ENCODE peak calls at places on chromosome 17, in ten cellular contexts. P, Z, T, D, X, M, V, U, H and N are unnamed samples.

GRCh38 chr17:49363251-49363650 is 1.2 kb upstream of the ZNF652 start:
- DNase-seq in U (no peak), Z (no peak), X (no peak), P (no peak), V (no peak), D (no peak), M (no peak), H (no peak), T (no peak), N (no peak)

GRCh38 chr17:70120420-70120819 is 45.4 kb downstream of the KCNJ16 start:
- DNase-seq in X (no peak), V (no peak), P (no peak), Z (no peak), M (no peak), H (no peak), U (no peak), D (no peak), T (no peak), N (no peak)

GRCh38 chr17:59716427-59716826 is 9.0 kb downstream of the VMP1 start:
- DNase-seq in V (no peak), H (no peak), T (no peak), U (no peak), Z (no peak), P (no peak), X (no peak), M (no peak), D (no peak), N (no peak)

GRCh38 chr17:34581446-34582184 is 2.2 kb downstream of the TMEM132E start:
- DNase-seq in P (no peak), U (no peak), D (no peak), H (no peak), V (no peak), Z (no peak), X (no peak), M (no peak), T (no peak), N (no peak)

GRCh38 chr17:74610108-74610507 is 13.4 kb downstream of the CD300E start:
- DNase-seq in M (no peak), Z (no peak), H (no peak), U (no peak), T (no peak), D (no peak), V (no peak), P (no peak), X (no peak), N (no peak)

GRCh38 chr17:18229771-18230170 is 4.3 kb downstream of the LLGL1 start:
- DNase-seq in U (no peak), D (no peak), H (no peak), X (no peak), P (no peak), Z (no peak), V (no peak), M (no peak), T (no peak), N (no peak)

GRCh38 chr17:74408830-74409229 is 23.1 kb upstream of the GPRC5C start:
- DNase-seq in H (no peak), X (no peak), P (no peak), V (peak; percentile 83), U (no peak), T (no peak), Z (no peak), D (no peak), M (no peak), N (peak; percentile 90)

GRCh38 chr17:3512512-3513171 is 36.8 kb downstream of the ASPA start:
- DNase-seq in X (no peak), V (no peak), T (peak; percentile 15), Z (no peak), M (peak; percentile 90), U (no peak), P (no peak), H (peak; percentile 90), D (peak; percentile 74), N (no peak)

GRCh38 chr17:20197527-20197926 is 188.4 kb downstream of the SPECC1 start:
- DNase-seq in Z (no peak), T (no peak), M (no peak), P (no peak), H (no peak), D (no peak), V (no peak), U (no peak), X (no peak), N (no peak)

GRCh38 chr17:55540414-55541091 is 29.3 kb upstream of the SMIM36 start:
- DNase-seq in T (no peak), H (peak; percentile 40), P (no peak), M (peak; percentile 17), U (peak; percentile 11), Z (no peak), V (no peak), X (no peak), D (no peak), N (no peak)

GRCh38 chr17:81315170-81315884 is 20.2 kb upstream of the SLC38A10 start:
- DNase-seq in V (no peak), U (no peak), H (no peak), P (no peak), T (no peak), D (no peak), Z (no peak), X (no peak), M (no peak), N (no peak)

GRCh38 chr17:83126275-83126930 is 47.0 kb downstream of the METRNL start:
- DNase-seq in X (no peak), U (no peak), M (no peak), H (no peak), V (no peak), T (no peak), P (no peak), D (no peak), Z (no peak), N (no peak)

GRCh38 chr17:9290226-9290613 is 268.9 kb downstream of the NTN1 start:
- DNase-seq in D (no peak), P (no peak), H (no peak), X (no peak), U (no peak), M (no peak), T (no peak), V (no peak), Z (no peak), N (no peak)

GRCh38 chr17:37481001-37481665 is 8.6 kb upstream of the DUSP14 start:
- DNase-seq in D (no peak), V (no peak), T (no peak), H (no peak), U (no peak), P (no peak), Z (no peak), X (no peak), M (no peak), N (no peak)

GRCh38 chr17:1590031-1590746 is 27.6 kb upstream of the PITPNA start:
- DNase-seq in M (peak; percentile 78), X (peak; percentile 76), D (peak; percentile 97), P (no peak), V (no peak), H (peak; percentile 77), Z (peak; percentile 96), T (peak; percentile 68), U (peak; percentile 96), N (peak; percentile 65)

GRCh38 chr17:27259356-27259755 is 34.6 kb upstream of the WSB1 start:
- DNase-seq in U (no peak), V (no peak), X (no peak), M (no peak), T (no peak), Z (no peak), D (no peak), H (no peak), P (no peak), N (no peak)

GRCh38 chr17:69574257-69575197 is 160.0 kb downstream of the MAP2K6 start:
- DNase-seq in M (peak; percentile 79), U (no peak), Z (no peak), V (no peak), H (peak; percentile 56), D (no peak), P (peak; percentile 35), T (peak; percentile 61), X (no peak), N (peak; percentile 67)

GRCh38 chr17:6376901-6377300 is 58.0 kb downstream of the AIPL1 start:
- DNase-seq in D (no peak), V (no peak), Z (no peak), H (no peak), T (no peak), M (no peak), P (no peak), U (no peak), X (no peak), N (no peak)

GRCh38 chr17:7004398-7005253 is 7.8 kb upstream of the RNASEK start:
- DNase-seq in Z (no peak), U (peak; percentile 52), P (no peak), M (peak; percentile 64), H (peak; percentile 62), D (peak; percentile 63), X (no peak), V (peak; percentile 48), T (no peak), N (no peak)

GRCh38 chr17:27651411-27652345 is 20.7 kb downstream of the LGALS9 start:
- DNase-seq in U (no peak), V (peak; percentile 4), H (peak; percentile 58), P (no peak), T (no peak), M (peak; percentile 43), Z (no peak), X (no peak), D (peak; percentile 24), N (peak; percentile 13)

GRCh38 chr17:14813649-14814048 is 451.5 kb downstream of the PMP22 start:
- DNase-seq in P (no peak), X (no peak), U (no peak), H (peak; percentile 22), V (no peak), D (no peak), M (no peak), T (no peak), Z (no peak), N (no peak)

GRCh38 chr17:50396261-50397110 is 837 bp downstream of the LRRC59 start:
- DNase-seq in Z (peak; percentile 57), H (peak; percentile 73), D (peak; percentile 73), M (peak; percentile 81), X (peak; percentile 76), U (peak; percentile 70), T (no peak), P (peak; percentile 21), V (no peak), N (peak; percentile 66)

GRCh38 chr17:35736236-35736635 is 4.8 kb downstream of the RASL10B start:
- DNase-seq in U (no peak), Z (no peak), H (no peak), V (no peak), X (no peak), D (no peak), T (no peak), M (no peak), P (no peak), N (no peak)

GRCh38 chr17:37787055-37787720 is 42.3 kb upstream of the HNF1B start:
- DNase-seq in T (no peak), V (no peak), D (no peak), M (peak; percentile 10), H (peak; percentile 42), X (peak; percentile 88), P (no peak), Z (no peak), U (peak; percentile 57), N (no peak)

GRCh38 chr17:55056530-55056929 is 88.0 kb downstream of the STXBP4 start:
- DNase-seq in V (peak; percentile 56), D (no peak), Z (no peak), P (no peak), H (no peak), X (no peak), M (no peak), T (no peak), U (peak; percentile 21), N (no peak)

GRCh38 chr17:55432358-55433028 is 10.9 kb upstream of the MMD start:
- DNase-seq in M (no peak), Z (no peak), D (no peak), X (no peak), V (no peak), P (no peak), H (peak; percentile 32), T (no peak), U (peak; percentile 52), N (no peak)

GRCh38 chr17:42407289-42407836 is 15.7 kb downstream of the CAVIN1 start:
- DNase-seq in V (peak; percentile 90), U (peak; percentile 79), T (no peak), X (peak; percentile 85), D (no peak), M (peak; percentile 65), Z (peak; percentile 32), P (no peak), H (peak; percentile 89), N (no peak)

GRCh38 chr17:9977175-9977574 is 72.1 kb upstream of the RCVRN start:
- DNase-seq in X (no peak), V (no peak), T (no peak), H (no peak), Z (no peak), D (no peak), P (no peak), M (no peak), U (no peak), N (peak; percentile 5)